ENCODE peak calls at places on chromosomes 7 and 10, in five cellular contexts. R is uterus, N is H9, U is fibroblast of lung, S is GM04504. A is an unnamed sample.

GRCh38 chr7:121109145-121109544 is 120.6 kb downstream of the CPED1 start:
- DNase-seq in S (no peak), U (peak; percentile 40), R (no peak), N (no peak), A (no peak)

GRCh38 chr10:102184606-102185005 is 32.4 kb downstream of the NOLC1 start:
- DNase-seq in U (no peak), R (no peak), S (no peak), N (no peak), A (no peak)

GRCh38 chr7:116403265-116403664 is 96.3 kb upstream of the CAV2 start:
- DNase-seq in N (no peak), R (no peak), U (peak; percentile 25), S (peak; percentile 78), A (no peak)

GRCh38 chr7:52838981-52839411 is 196.4 kb upstream of the POM121L12 start:
- DNase-seq in N (no peak), S (no peak), U (peak; percentile 87), R (no peak), A (no peak)

GRCh38 chr10:70093335-70093944 is 39.2 kb downstream of the AIFM2 start:
- DNase-seq in R (no peak), S (no peak), N (no peak), U (no peak), A (no peak)

GRCh38 chr7:5143935-5144903 is 45.8 kb upstream of the WIPI2 start:
- DNase-seq in R (no peak), U (peak; percentile 37), N (no peak), S (no peak), A (no peak)

GRCh38 chr10:113228570-113228969 is 278.5 kb downstream of the TCF7L2 start:
- DNase-seq in R (no peak), U (peak; percentile 87), S (peak; percentile 51), N (no peak), A (no peak)

GRCh38 chr7:130865408-130866236 is 131.6 kb upstream of the KLF14 start:
- DNase-seq in N (no peak), R (no peak), U (peak; percentile 44), S (no peak), A (peak; percentile 51)

GRCh38 chr10:84076540-84077195 is 62.6 kb upstream of the GHITM start:
- DNase-seq in S (no peak), R (peak; percentile 28), U (peak; percentile 34), N (peak; percentile 62), A (no peak)

GRCh38 chr10:61804414-61804813 is 97.1 kb upstream of the ARID5B start:
- DNase-seq in U (peak; percentile 33), S (no peak), R (no peak), N (no peak), A (no peak)

GRCh38 chr7:120370954-120371353 is 98.0 kb downstream of the KCND2 start:
- DNase-seq in R (no peak), U (no peak), N (no peak), S (no peak), A (no peak)

GRCh38 chr7:138388673-138389491 is 71.2 kb upstream of the TRIM24 start:
- DNase-seq in U (no peak), R (no peak), N (no peak), S (no peak), A (no peak)

GRCh38 chr7:114970732-114971131 is 48.8 kb downstream of the MDFIC start:
- DNase-seq in N (no peak), R (no peak), U (no peak), S (no peak), A (no peak)

GRCh38 chr7:122302826-122303521 is 1.6 kb downstream of the FEZF1 start:
- DNase-seq in U (no peak), S (no peak), R (no peak), N (no peak), A (no peak)

GRCh38 chr10:95758351-95759025 is 2.5 kb downstream of the ENTPD1 start:
- DNase-seq in U (no peak), N (no peak), R (no peak), S (no peak), A (no peak)

GRCh38 chr10:132961-133898 is 2.0 kb upstream of the ZMYND11 start:
- DNase-seq in S (no peak), R (no peak), N (no peak), U (peak; percentile 90), A (no peak)

GRCh38 chr7:133550145-133550544 is 297.3 kb downstream of the EXOC4 start:
- DNase-seq in S (no peak), U (no peak), N (no peak), R (no peak), A (no peak)

GRCh38 chr10:88913803-88914202 is 33.8 kb downstream of the STAMBPL1 start:
- DNase-seq in N (no peak), R (no peak), U (no peak), S (no peak), A (no peak)

GRCh38 chr7:157495177-157495553 is 158.4 kb downstream of the DNAJB6 start:
- DNase-seq in S (no peak), R (no peak), U (no peak), N (no peak), A (no peak)

GRCh38 chr10:61612009-61612408 is 50.7 kb upstream of the CABCOCO1 start:
- DNase-seq in N (no peak), R (peak; percentile 15), S (no peak), U (no peak), A (no peak)

GRCh38 chr7:102252373-102252982 is 34.2 kb upstream of the SH2B2 start:
- DNase-seq in S (no peak), R (no peak), N (no peak), U (no peak), A (no peak)

GRCh38 chr7:70805360-70805759 is 326.6 kb upstream of the GALNT17 start:
- DNase-seq in R (no peak), N (no peak), U (peak; percentile 67), S (no peak), A (no peak)

GRCh38 chr10:58588673-58589265 is 76.1 kb downstream of the BICC1 start:
- DNase-seq in U (no peak), R (no peak), S (no peak), N (peak; percentile 62), A (peak; percentile 21)

GRCh38 chr10:97149065-97149680 is 36.6 kb downstream of the SLIT1 start:
- DNase-seq in U (no peak), N (no peak), S (no peak), R (no peak), A (no peak)

GRCh38 chr7:26061340-26062239 is 90.4 kb upstream of the NFE2L3 start:
- DNase-seq in U (peak; percentile 8), S (peak; percentile 8), N (peak; percentile 82), R (peak; percentile 47), A (peak; percentile 80)

GRCh38 chr7:55172161-55172560 is 153.3 kb downstream of the EGFR start:
- DNase-seq in U (no peak), N (no peak), S (no peak), R (no peak), A (no peak)

A was measured in nephron progenitor cell.